ENCODE peak calls at places on chromosomes 12 and 14, in nine cellular contexts. B, U, R, Y, N, Q, S, D and Z are unnamed samples.

GRCh38 chr14:35336171-35337073 is 44.2 kb downstream of the PSMA6 start:
- DNase-seq in U (peak; percentile 99), B (peak; percentile 22), N (peak; percentile 34), D (peak; percentile 96), Y (no peak), S (peak; percentile 92), Q (peak; percentile 99), R (peak; percentile 86), Z (peak; percentile 67)

GRCh38 chr12:131014343-131014742 is 60.6 kb downstream of the ADGRD1 start:
- DNase-seq in D (no peak), R (no peak), N (no peak), Q (no peak), U (no peak), Y (no peak), S (no peak), B (no peak), Z (no peak)

GRCh38 chr12:39464976-39465375 is 22.1 kb upstream of the KIF21A start:
- DNase-seq in U (no peak), D (no peak), N (no peak), Y (no peak), S (no peak), R (no peak), B (no peak), Q (no peak), Z (no peak)

GRCh38 chr14:49861923-49862673 is 9.5 kb upstream of the NEMF start:
- DNase-seq in Q (peak; percentile 91), B (peak; percentile 93), Y (peak; percentile 82), S (no peak), R (peak; percentile 93), D (peak; percentile 98), N (peak; percentile 78), U (peak; percentile 94), Z (peak; percentile 49)

GRCh38 chr14:76771432-76771980 is 10.2 kb downstream of the VASH1 start:
- DNase-seq in U (no peak), B (no peak), Q (no peak), Y (no peak), S (no peak), N (no peak), D (peak; percentile 28), R (no peak), Z (no peak)

GRCh38 chr14:56098021-56098420 is 20.2 kb upstream of the PELI2 start:
- DNase-seq in U (no peak), R (no peak), B (no peak), Y (no peak), D (no peak), Q (no peak), S (no peak), N (no peak), Z (no peak)

GRCh38 chr12:62543324-62543723 is 76.7 kb downstream of the MON2 start:
- DNase-seq in U (no peak), Y (no peak), D (no peak), B (no peak), S (no peak), N (no peak), R (no peak), Q (no peak), Z (no peak)

GRCh38 chr12:112018571-112019237 is 5.5 kb downstream of the ERP29 start:
- DNase-seq in B (peak; percentile 80), R (peak; percentile 18), Y (no peak), U (peak; percentile 85), N (peak; percentile 67), Q (no peak), S (no peak), D (no peak), Z (no peak)

DNA sequence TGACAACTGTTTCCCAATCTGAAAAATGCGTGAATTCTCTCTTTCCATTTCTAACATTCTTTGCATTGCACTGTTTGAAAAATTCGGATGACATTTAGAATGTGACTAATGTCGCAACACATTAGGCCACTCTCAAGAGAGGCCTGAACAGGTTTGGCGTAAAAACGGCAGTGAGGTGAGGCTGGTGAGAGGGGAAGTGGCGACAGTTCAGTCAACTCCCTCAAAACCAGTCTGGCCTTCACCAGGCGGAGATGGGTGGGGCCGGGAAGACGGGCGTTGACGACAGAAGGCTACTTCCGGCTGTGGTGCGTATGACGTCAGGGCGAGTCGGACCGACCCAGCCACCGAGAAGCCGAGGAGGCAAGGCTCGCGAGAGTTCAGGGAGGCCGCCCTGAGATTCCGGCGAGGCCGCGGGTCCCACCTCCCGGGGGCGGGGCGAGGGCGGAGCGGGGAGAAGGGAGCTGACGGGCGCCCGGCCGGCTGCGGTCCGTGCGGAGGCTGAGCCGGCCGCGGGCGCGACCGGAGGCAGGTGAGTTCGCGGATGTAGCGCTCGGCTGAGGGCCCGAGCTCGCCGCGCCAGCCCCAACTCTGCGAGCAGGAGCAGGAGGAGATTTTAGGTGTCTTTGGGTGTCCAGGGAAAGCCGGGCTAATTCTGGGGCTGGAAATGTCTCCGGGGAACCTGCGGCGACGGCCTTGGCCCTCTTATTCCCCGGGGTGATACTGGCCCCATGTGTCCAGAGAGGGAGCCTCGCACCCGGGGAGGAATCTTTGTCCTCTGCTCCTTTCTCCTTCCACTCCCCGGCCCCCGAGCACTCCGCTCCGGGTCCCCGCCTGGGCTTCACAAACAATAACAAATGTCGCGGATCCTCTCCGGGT is at the start of gene STK38L:
- DNase-seq in Q (peak; percentile 98), N (peak; percentile 86), U (peak; percentile 98), R (peak; percentile 92), D (peak; percentile 99), Y (peak; percentile 96), B (peak; percentile 95), S (peak; percentile 100), Z (peak; percentile 30)
- TF ChIP-seq CTCF in Q (no peak), N (peak; percentile 9), U (peak; percentile 24), R (no peak), D (no peak), Y (peak; percentile 9), B (peak; percentile 45), S (no peak), Z (peak; percentile 34)

GRCh38 chr12:116659771-116660481 is 77.9 kb downstream of the SPRING1 start:
- DNase-seq in B (peak; percentile 32), N (peak; percentile 74), Y (peak; percentile 65), Q (no peak), D (peak; percentile 46), U (no peak), S (no peak), R (no peak), Z (no peak)

GRCh38 chr12:116661341-116661740 is 76.5 kb downstream of the SPRING1 start:
- DNase-seq in N (no peak), U (no peak), D (no peak), Q (no peak), B (no peak), Y (no peak), R (no peak), S (no peak), Z (no peak)

GRCh38 chr12:116656371-116656770 is 81.5 kb downstream of the SPRING1 start:
- DNase-seq in N (no peak), U (no peak), D (peak; percentile 23), B (no peak), Y (no peak), R (no peak), S (no peak), Q (no peak), Z (no peak)

GRCh38 chr12:116654216-116654743 is 83.6 kb downstream of the SPRING1 start:
- DNase-seq in S (no peak), R (no peak), B (no peak), Q (no peak), D (peak; percentile 3), Y (no peak), U (no peak), N (no peak), Z (no peak)

DNA sequence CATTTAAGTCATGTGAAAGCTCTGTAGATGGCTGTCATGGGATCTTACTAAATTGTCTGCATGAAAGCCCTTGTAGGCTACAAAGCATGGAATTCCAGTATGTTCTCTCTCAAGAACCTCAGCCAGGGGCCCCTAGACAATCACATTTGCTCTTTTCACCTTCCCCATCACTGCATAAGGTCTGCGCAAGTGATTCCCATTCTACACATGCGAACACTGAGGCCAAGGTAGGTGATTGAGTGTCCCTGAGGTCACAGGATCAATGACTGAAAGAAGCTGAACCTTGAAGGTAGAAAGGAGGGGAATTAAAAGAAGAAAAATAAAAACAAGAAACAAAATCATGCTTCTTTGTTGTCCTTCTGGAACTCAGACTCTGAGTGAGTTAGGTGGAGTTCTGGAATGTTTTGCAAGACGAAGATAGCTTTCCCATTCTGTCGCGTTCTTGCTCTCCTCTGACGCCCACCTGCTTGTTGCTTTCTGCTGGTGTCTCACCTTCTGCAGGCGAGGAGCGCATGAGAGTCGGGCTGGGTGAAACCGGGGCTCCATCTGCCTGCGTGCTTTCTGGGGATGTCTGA is 79.9 kb downstream of the SPRING1 start:
- DNase-seq in N (peak; percentile 8), S (no peak), Q (no peak), U (no peak), B (no peak), D (peak; percentile 32), R (no peak), Y (no peak), Z (no peak)
- H3K4me3 ChIP-seq in N (peak overlapping the region; percentile 37), S (peak overlapping the region; percentile 19), Q (peak overlapping the region; percentile 36), U (peak overlapping the region; percentile 17), B (peak overlapping the region; percentile 6), D (no peak overlapping the region), R (no peak overlapping the region), Y (no peak overlapping the region), Z (peak overlapping the region; percentile 40)

DNA sequence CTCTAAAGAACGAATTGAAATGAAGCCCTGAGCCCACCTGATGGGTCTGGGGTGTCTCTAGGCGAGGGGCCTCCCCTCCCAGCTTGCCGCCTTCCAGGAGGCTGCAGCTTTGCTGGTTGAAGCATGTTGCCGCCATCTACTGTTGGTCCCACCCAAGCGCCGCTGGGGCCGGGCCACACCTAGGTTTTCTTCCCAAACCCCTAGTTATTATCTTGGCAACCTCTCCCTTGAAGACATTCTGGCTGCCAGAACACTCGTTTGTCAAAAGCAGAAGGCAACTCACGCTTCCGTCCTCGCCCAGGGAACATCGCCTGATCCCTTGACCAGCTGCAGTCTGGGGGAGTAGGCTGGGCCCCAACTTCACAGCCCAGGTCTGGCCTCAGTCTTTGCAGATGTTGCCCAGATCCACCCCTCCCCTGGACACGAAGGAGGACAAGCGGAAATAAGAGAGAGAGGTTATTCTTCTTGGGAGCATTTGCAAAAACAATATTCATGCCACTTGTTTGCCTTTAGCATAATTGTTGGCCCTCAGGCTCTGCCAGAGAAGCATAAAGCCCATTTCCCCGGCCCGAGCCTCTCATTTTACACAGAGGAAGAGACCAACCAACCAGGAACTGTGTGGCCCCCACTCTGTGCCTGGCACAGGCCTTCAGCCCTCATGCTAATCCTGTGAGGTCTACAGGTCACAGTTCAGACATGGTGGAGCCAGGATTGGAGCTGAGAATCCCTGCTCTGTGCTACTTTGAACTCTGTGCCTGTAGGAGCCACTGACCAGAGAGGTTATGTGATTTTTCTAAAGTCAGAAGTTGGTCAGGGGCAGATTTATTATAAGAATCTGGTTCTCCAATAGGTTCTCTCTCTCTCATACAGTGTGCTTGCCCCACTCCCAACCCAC is 6.7 kb downstream of the EMP1 start:
- DNase-seq in R (peak; percentile 46), D (peak; percentile 95), Y (no peak), U (peak; percentile 64), B (no peak), Q (peak; percentile 75), N (no peak), S (peak; percentile 72), Z (no peak)
- TF ChIP-seq CTCF in R (peak; percentile 28), D (no peak), Y (peak; percentile 48), U (peak; percentile 27), B (peak; percentile 37), Q (peak; percentile 13), N (no peak), S (no peak), Z (peak; percentile 24)

DNA sequence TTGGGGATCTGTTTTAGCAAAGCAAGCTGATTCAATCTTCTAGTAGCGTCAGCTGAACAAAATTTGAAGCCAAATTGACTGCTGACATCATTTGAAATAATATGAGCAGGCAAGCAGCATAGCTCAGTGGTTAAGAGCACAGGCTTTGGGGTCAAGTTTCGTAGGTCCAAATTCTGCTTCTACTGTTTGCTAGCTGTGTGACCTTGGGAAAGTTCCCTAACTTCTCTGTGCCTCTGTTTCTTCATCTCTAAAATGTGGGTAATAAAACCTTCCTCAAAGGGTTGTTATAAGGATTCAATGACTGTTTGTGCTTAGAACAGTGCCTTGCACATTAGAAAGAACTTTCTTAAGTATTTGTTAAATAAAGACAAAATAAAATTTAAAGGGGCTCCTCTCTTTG is 12.7 kb downstream of the GPR19 start:
- DNase-seq in D (no peak), N (no peak), S (no peak), U (no peak), R (no peak), Y (no peak), B (no peak), Q (no peak), Z (no peak)
- H3K4me3 ChIP-seq in D (no peak overlapping the region), N (no peak overlapping the region), S (no peak overlapping the region), U (no peak overlapping the region), R (no peak overlapping the region), Y (no peak overlapping the region), B (no peak overlapping the region), Q (no peak overlapping the region), Z (no peak overlapping the region)